ENCODE peak calls at places on chromosomes 6 and 20, in six cellular contexts. G, N, J, Z, W and X are unnamed samples.

GRCh38 chr20:62834967-62835730 is 18.3 kb downstream of the COL9A3 start:
- DNase-seq in Z (no peak), G (no peak), N (no peak), J (peak; percentile 61), W (no peak), X (no peak)

GRCh38 chr6:82842721-82843120 is 222.9 kb downstream of the UBE3D start:
- DNase-seq in J (no peak), Z (no peak), N (peak; percentile 93), G (no peak), W (peak; percentile 89), X (peak; percentile 38)

GRCh38 chr20:1229541-1229940 is 3.7 kb downstream of the RAD21L1 start:
- DNase-seq in N (no peak), W (no peak), Z (no peak), J (no peak), G (no peak), X (no peak)

GRCh38 chr6:6521961-6522360 is 66.6 kb upstream of the LY86 start:
- DNase-seq in W (no peak), J (no peak), N (no peak), Z (no peak), G (no peak), X (no peak)

GRCh38 chr6:18242062-18242851 is 22.1 kb downstream of the DEK start:
- DNase-seq in W (peak; percentile 96), G (no peak), N (peak; percentile 83), Z (no peak), J (no peak), X (peak; percentile 77)

GRCh38 chr6:168196881-168197635 is 118.0 kb upstream of the FRMD1 start:
- DNase-seq in W (no peak), G (no peak), J (no peak), N (no peak), Z (no peak), X (no peak)

GRCh38 chr20:63230800-63231268 is 4.9 kb upstream of the BIRC7 start:
- DNase-seq in G (no peak), N (peak; percentile 63), Z (peak; percentile 35), W (peak; percentile 78), J (peak; percentile 59), X (no peak)

GRCh38 chr20:32510120-32510600 is 75.0 kb downstream of the NOL4L start:
- DNase-seq in N (no peak), G (no peak), J (no peak), W (no peak), Z (no peak), X (no peak)

GRCh38 chr6:24779416-24779815 is 4.7 kb downstream of the GMNN start:
- DNase-seq in W (no peak), Z (no peak), N (no peak), G (peak; percentile 49), J (no peak), X (no peak)

GRCh38 chr6:160249687-160250086 is 8.9 kb downstream of the SLC22A2 start:
- DNase-seq in N (no peak), W (no peak), G (no peak), Z (no peak), J (no peak), X (no peak)

GRCh38 chr6:147382945-147383554 is 125.4 kb upstream of the SAMD5 start:
- DNase-seq in N (peak; percentile 35), G (no peak), J (peak; percentile 44), Z (peak; percentile 57), W (peak; percentile 68), X (peak; percentile 16)

GRCh38 chr6:52539607-52540006 is 37.3 kb downstream of the TRAM2 start:
- DNase-seq in J (no peak), G (no peak), N (peak; percentile 79), W (peak; percentile 90), Z (peak; percentile 23), X (no peak)

GRCh38 chr6:29793036-29793356 is 34.6 kb upstream of the HLA-G start:
- DNase-seq in J (no peak), Z (no peak), G (no peak), W (no peak), N (no peak), X (no peak)

GRCh38 chr6:159117031-159117430 is 52.2 kb upstream of the FNDC1 start:
- DNase-seq in W (peak; percentile 29), N (peak; percentile 43), G (no peak), Z (no peak), J (no peak), X (no peak)

GRCh38 chr6:84269947-84270733 is 42.7 kb upstream of the CEP162 start:
- DNase-seq in J (no peak), W (no peak), N (no peak), Z (peak; percentile 97), G (no peak), X (no peak)

GRCh38 chr6:39224058-39224457 is 5.2 kb downstream of the KCNK5 start:
- DNase-seq in J (no peak), G (no peak), Z (peak; percentile 53), N (no peak), W (no peak), X (no peak)

GRCh38 chr6:41199427-41200246 is 1.3 kb downstream of the TREML2 start:
- DNase-seq in W (no peak), J (no peak), G (peak; percentile 47), Z (peak; percentile 59), N (no peak), X (no peak)

GRCh38 chr20:57433658-57434389 is 42.6 kb downstream of the RBM38 start:
- DNase-seq in G (no peak), W (no peak), N (no peak), Z (no peak), J (no peak), X (no peak)

GRCh38 chr6:29626948-29627761 is 5.8 kb downstream of the GABBR1 start:
- DNase-seq in J (peak; percentile 46), N (no peak), W (peak; percentile 31), G (no peak), Z (no peak), X (no peak)

GRCh38 chr6:107731422-107732319 is 92.4 kb downstream of the SCML4 start:
- DNase-seq in G (no peak), W (no peak), J (no peak), Z (no peak), N (no peak), X (no peak)

GRCh38 chr6:16950311-16950710 is 151.5 kb upstream of the STMND1 start:
- DNase-seq in Z (peak; percentile 36), W (no peak), J (no peak), G (no peak), N (no peak), X (no peak)

GRCh38 chr20:2516399-2516798 is 7.7 kb upstream of the ZNF343 start:
- DNase-seq in J (no peak), W (no peak), Z (no peak), N (no peak), G (no peak), X (no peak)

GRCh38 chr6:136147342-136147741 is 102.8 kb downstream of the MTFR2 start:
- DNase-seq in W (no peak), N (no peak), J (no peak), Z (no peak), G (no peak), X (no peak)

GRCh38 chr6:2850480-2851150 is 9.0 kb upstream of the SERPINB1 start:
- DNase-seq in Z (no peak), G (no peak), W (peak; percentile 67), J (no peak), N (peak; percentile 32), X (peak; percentile 35)

GRCh38 chr6:3806169-3806922 is 42.8 kb upstream of the FAM50B start:
- DNase-seq in Z (no peak), N (no peak), J (no peak), G (no peak), W (no peak), X (no peak)

GRCh38 chr6:44539701-44540100 is 152.2 kb downstream of the CDC5L start:
- DNase-seq in W (no peak), Z (no peak), G (no peak), J (no peak), N (no peak), X (no peak)

GRCh38 chr6:108541843-108542795 is 18.6 kb upstream of the FOXO3 start:
- DNase-seq in J (peak; percentile 90), W (peak; percentile 81), N (peak; percentile 72), G (peak; percentile 67), Z (peak; percentile 89), X (peak; percentile 59)

GRCh38 chr20:11231742-11232141 is 557.9 kb upstream of the JAG1 start:
- DNase-seq in W (no peak), N (no peak), G (no peak), J (no peak), Z (no peak), X (no peak)

GRCh38 chr6:158666637-158667359 is 16.9 kb downstream of the SYTL3 start:
- DNase-seq in N (no peak), Z (peak; percentile 75), W (no peak), J (no peak), G (peak; percentile 59), X (no peak)

GRCh38 chr20:10611357-10611756 is 62.4 kb downstream of the JAG1 start:
- DNase-seq in Z (peak; percentile 10), J (peak; percentile 60), N (peak; percentile 64), G (peak; percentile 36), W (peak; percentile 51), X (no peak)

GRCh38 chr20:23047738-23048214 is 1.7 kb downstream of the THBD start:
- DNase-seq in G (no peak), J (peak; percentile 10), W (no peak), Z (no peak), N (no peak), X (no peak)

GRCh38 chr6:24472181-24472580 is 17.2 kb downstream of the GPLD1 start:
- DNase-seq in Z (no peak), G (no peak), N (no peak), W (no peak), J (no peak), X (no peak)

GRCh38 chr6:98470821-98471220 is 363.6 kb upstream of the POU3F2 start:
- DNase-seq in Z (no peak), W (no peak), N (no peak), G (no peak), J (no peak), X (no peak)

GRCh38 chr6:163494279-163494727 is 79.8 kb downstream of the QKI start:
- DNase-seq in G (no peak), J (no peak), W (peak; percentile 62), Z (no peak), N (peak; percentile 58), X (no peak)

GRCh38 chr6:67683960-67684359 is 951.1 kb upstream of the ADGRB3 start:
- DNase-seq in N (peak; percentile 0), Z (peak; percentile 66), J (no peak), W (peak; percentile 68), G (no peak), X (peak; percentile 79)

GRCh38 chr6:34146801-34147592 is 1.1 kb upstream of the GRM4 start:
- DNase-seq in N (peak; percentile 24), J (no peak), G (no peak), W (peak; percentile 31), Z (no peak), X (no peak)

GRCh38 chr6:215335-216034 is 76.8 kb upstream of the DUSP22 start:
- DNase-seq in Z (no peak), G (no peak), W (peak; percentile 62), J (no peak), N (no peak), X (no peak)